ENCODE peak calls at places on chromosomes 11 and 22, in eight cellular contexts. U is breast epithelium, J is sigmoid colon, P is stomach, X is H1, H is HL-60, W is transverse colon, Q is suprapubic skin. C is an unnamed sample.

GRCh38 chr22:44576311-44577260 is 78.6 kb upstream of the RTL6 start:
- DNase-seq in J (peak), H (no peak), W (no peak), P (no peak), X (no peak), Q (peak), U (no peak), C (no peak)

GRCh38 chr22:48098243-48098935 is 1335.9 kb downstream of the TBC1D22A start:
- DNase-seq in U (no peak), Q (no peak), W (no peak), J (no peak), X (no peak), H (peak), P (no peak), C (no peak)

GRCh38 chr22:39520874-39521857 is 804 bp downstream of the ATF4 start:
- DNase-seq in X (no peak), Q (peak), J (peak), W (peak), P (peak), U (peak), H (no peak), C (peak)

GRCh38 chr11:117316197-117316961 is at the start of gene BACE1:
- DNase-seq in X (peak), P (peak), W (peak), J (peak), Q (peak), U (peak), H (peak), C (peak)

GRCh38 chr11:1546077-1546535 is 26.0 kb downstream of the DUSP8 start:
- DNase-seq in J (no peak), Q (no peak), U (no peak), H (no peak), P (no peak), X (no peak), W (peak), C (peak)

GRCh38 chr11:124394408-124394807 is 4.4 kb downstream of the OR8B3 start:
- DNase-seq in H (no peak), U (no peak), X (no peak), W (no peak), Q (no peak), J (no peak), P (no peak), C (no peak)

GRCh38 chr22:50119768-50120251 is 30.0 kb downstream of the MOV10L1 start:
- DNase-seq in U (no peak), H (no peak), P (no peak), X (no peak), Q (peak), W (no peak), J (peak), C (no peak)

GRCh38 chr11:57680552-57680874 is 12.6 kb downstream of the ZDHHC5 start:
- DNase-seq in J (no peak), Q (no peak), H (no peak), X (no peak), P (no peak), W (no peak), U (no peak), C (no peak)

GRCh38 chr11:101916422-101916821 is at the start of gene ANGPTL5:
- DNase-seq in U (no peak), P (no peak), Q (no peak), W (no peak), J (no peak), H (no peak), X (no peak), C (no peak)

GRCh38 chr11:130631119-130631518 is 182.7 kb downstream of the ADAMTS15 start:
- DNase-seq in W (no peak), J (no peak), U (no peak), X (no peak), H (no peak), Q (no peak), P (no peak), C (no peak)

GRCh38 chr11:79200398-79201070 is 240.3 kb downstream of the TENM4 start:
- DNase-seq in Q (no peak), W (no peak), J (no peak), U (no peak), P (no peak), X (no peak), H (no peak), C (no peak)
- TF ChIP-seq POLR2AphosphoS5 in Q (no peak), W (no peak), J (no peak), U (no peak), P (no peak), X (no peak), H (no peak), C (no peak)

GRCh38 chr22:37632174-37633081 is 7.0 kb upstream of the SH3BP1 start:
- DNase-seq in X (no peak), H (no peak), Q (no peak), P (no peak), U (no peak), W (no peak), J (no peak), C (no peak)

GRCh38 chr22:37634505-37635002 is 4.9 kb upstream of the SH3BP1 start:
- DNase-seq in U (no peak), P (no peak), X (no peak), H (peak), Q (no peak), J (no peak), W (no peak), C (peak)

GRCh38 chr22:37635157-37635556 is 4.3 kb upstream of the SH3BP1 start:
- DNase-seq in W (no peak), H (no peak), Q (no peak), J (no peak), P (no peak), U (no peak), X (no peak), C (no peak)

GRCh38 chr22:37633082-37633692 is 6.3 kb upstream of the SH3BP1 start:
- DNase-seq in Q (no peak), P (no peak), J (no peak), U (no peak), X (no peak), H (no peak), W (peak), C (no peak)

DNA sequence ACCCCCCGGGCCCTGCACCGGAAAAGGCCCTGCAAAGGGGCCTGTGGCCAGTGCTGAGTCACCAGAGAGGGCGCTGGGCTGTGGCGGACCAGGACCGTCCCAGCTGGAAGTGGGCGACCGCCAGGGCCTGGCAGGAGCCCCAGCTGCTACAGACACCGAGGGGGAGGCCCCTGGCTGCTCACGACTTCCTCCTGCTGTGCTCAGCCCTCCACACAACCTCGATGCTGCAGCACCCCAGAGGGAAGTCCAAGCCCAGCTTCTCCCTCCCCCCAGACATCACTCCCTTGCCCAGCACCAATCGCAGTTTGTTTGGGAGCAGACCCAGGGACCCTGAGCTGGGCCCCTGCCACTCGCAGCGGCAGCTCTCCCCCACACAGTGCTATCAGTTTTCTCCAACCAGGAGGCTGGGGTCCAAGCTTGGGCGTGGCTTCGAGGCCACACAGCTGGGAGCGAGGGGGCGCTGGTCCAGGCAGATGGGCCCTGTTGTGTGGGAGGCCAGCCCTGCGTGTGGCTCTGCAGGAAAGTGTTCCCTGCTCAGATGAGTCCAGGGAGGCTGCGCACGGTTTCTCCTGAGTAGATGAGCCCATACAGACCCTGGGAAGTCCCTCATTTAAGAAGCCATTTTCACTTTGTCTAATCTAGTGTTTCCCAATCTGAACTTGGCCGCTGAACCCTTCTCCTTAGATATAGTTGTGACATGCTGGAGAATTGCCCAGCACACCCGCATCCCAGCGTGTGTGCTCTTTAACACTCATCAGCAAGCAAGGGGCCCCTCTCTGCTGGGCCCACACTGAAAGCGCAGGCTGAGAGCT is 5.6 kb upstream of the SH3BP1 start:
- DNase-seq in X (peak), W (peak), P (peak), H (peak), J (peak), U (no peak), Q (peak), C (peak)
- TF ChIP-seq POLR2AphosphoS5 in X (peak), W (peak), P (no peak), H (peak), J (no peak), U (no peak), Q (peak), C (peak)

GRCh38 chr22:41923595-41924276 is 2.9 kb downstream of the TNFRSF13C start:
- DNase-seq in U (no peak), W (no peak), H (no peak), X (no peak), Q (no peak), J (no peak), P (no peak), C (no peak)
- TF ChIP-seq POLR2AphosphoS5 in U (no peak), W (no peak), H (no peak), X (no peak), Q (no peak), J (no peak), P (no peak), C (no peak)

GRCh38 chr11:95229199-95230053 is 1.6 kb downstream of the SESN3 start:
- DNase-seq in P (no peak), Q (peak), W (no peak), H (no peak), X (no peak), J (peak), U (no peak), C (peak)
- TF ChIP-seq POLR2AphosphoS5 in P (no peak), Q (no peak), W (no peak), H (no peak), X (no peak), J (no peak), U (no peak), C (no peak)